ENCODE peak calls at places on chromosomes 4 and X, in four cellular contexts. One of them, this sample, is unnamed.

GRCh38 chr4:31415629-31416028 is 695.5 kb downstream of the PCDH7 start:
- DNase-seq in posterior cingulate gyrus: no peak
- DNase-seq in stimulated activated CD4-positive, alpha-beta T cell treated with anti-CD3 and anti-CD28 coated beads, Interleukin-4, amount 100 ng/mL, for 48 hours: no peak
- DNase-seq in activated CD4-positive, alpha-beta T cell treated with anti-CD3 and anti-CD28 coated beads, Interleukin-2, amount 50 U/mL, for 4 hours: no peak
- DNase-seq in this sample: no peak

GRCh38 chr4:56465599-56466295 is 1.7 kb upstream of the SRP72 start:
- DNase-seq in stimulated activated CD4-positive, alpha-beta T cell treated with anti-CD3 and anti-CD28 coated beads, Interleukin-4, amount 100 ng/mL, for 48 hours: no peak
- DNase-seq in posterior cingulate gyrus: no peak
- DNase-seq in activated CD4-positive, alpha-beta T cell treated with anti-CD3 and anti-CD28 coated beads, Interleukin-2, amount 50 U/mL, for 4 hours: no peak
- DNase-seq in this sample: no peak

GRCh38 chr4:125444166-125444565 is 129.4 kb downstream of the FAT4 start:
- DNase-seq in posterior cingulate gyrus: no peak
- DNase-seq in stimulated activated CD4-positive, alpha-beta T cell treated with anti-CD3 and anti-CD28 coated beads, Interleukin-4, amount 100 ng/mL, for 48 hours: no peak
- DNase-seq in activated CD4-positive, alpha-beta T cell treated with anti-CD3 and anti-CD28 coated beads, Interleukin-2, amount 50 U/mL, for 4 hours: no peak
- DNase-seq in this sample: no peak

GRCh38 chr4:57448452-57448851 is 338.3 kb upstream of the IGFBP7 start:
- DNase-seq in activated CD4-positive, alpha-beta T cell treated with anti-CD3 and anti-CD28 coated beads, Interleukin-2, amount 50 U/mL, for 4 hours: no peak
- DNase-seq in stimulated activated CD4-positive, alpha-beta T cell treated with anti-CD3 and anti-CD28 coated beads, Interleukin-4, amount 100 ng/mL, for 48 hours: no peak
- DNase-seq in posterior cingulate gyrus: no peak
- DNase-seq in this sample: no peak

GRCh38 chr4:9880411-9881197 is 99.2 kb downstream of the DRD5 start:
- DNase-seq in posterior cingulate gyrus: no peak
- DNase-seq in activated CD4-positive, alpha-beta T cell treated with anti-CD3 and anti-CD28 coated beads, Interleukin-2, amount 50 U/mL, for 4 hours: no peak
- DNase-seq in stimulated activated CD4-positive, alpha-beta T cell treated with anti-CD3 and anti-CD28 coated beads, Interleukin-4, amount 100 ng/mL, for 48 hours: no peak
- DNase-seq in this sample: no peak

GRCh38 chr4:8239661-8240060 is 29.9 kb upstream of the HTRA3 start:
- DNase-seq in posterior cingulate gyrus: no peak
- DNase-seq in activated CD4-positive, alpha-beta T cell treated with anti-CD3 and anti-CD28 coated beads, Interleukin-2, amount 50 U/mL, for 4 hours: no peak
- DNase-seq in stimulated activated CD4-positive, alpha-beta T cell treated with anti-CD3 and anti-CD28 coated beads, Interleukin-4, amount 100 ng/mL, for 48 hours: no peak
- DNase-seq in this sample: no peak

GRCh38 chr4:99506781-99507180 is 4.0 kb upstream of the C4orf17 start:
- DNase-seq in stimulated activated CD4-positive, alpha-beta T cell treated with anti-CD3 and anti-CD28 coated beads, Interleukin-4, amount 100 ng/mL, for 48 hours: no peak
- DNase-seq in posterior cingulate gyrus: no peak
- DNase-seq in activated CD4-positive, alpha-beta T cell treated with anti-CD3 and anti-CD28 coated beads, Interleukin-2, amount 50 U/mL, for 4 hours: no peak
- DNase-seq in this sample: no peak

GRCh38 chr4:7206385-7206784 is 14.0 kb downstream of the SORCS2 start:
- DNase-seq in posterior cingulate gyrus: no peak
- DNase-seq in activated CD4-positive, alpha-beta T cell treated with anti-CD3 and anti-CD28 coated beads, Interleukin-2, amount 50 U/mL, for 4 hours: no peak
- DNase-seq in stimulated activated CD4-positive, alpha-beta T cell treated with anti-CD3 and anti-CD28 coated beads, Interleukin-4, amount 100 ng/mL, for 48 hours: no peak
- DNase-seq in this sample: no peak

GRCh38 chr4:121156822-121157769 is 7.0 kb downstream of the TNIP3 start:
- DNase-seq in posterior cingulate gyrus: no peak
- DNase-seq in activated CD4-positive, alpha-beta T cell treated with anti-CD3 and anti-CD28 coated beads, Interleukin-2, amount 50 U/mL, for 4 hours: peak
- DNase-seq in stimulated activated CD4-positive, alpha-beta T cell treated with anti-CD3 and anti-CD28 coated beads, Interleukin-4, amount 100 ng/mL, for 48 hours: no peak
- DNase-seq in this sample: peak

GRCh38 chr4:151584101-151584500 is 175.1 kb downstream of the FHIP1A start:
- DNase-seq in stimulated activated CD4-positive, alpha-beta T cell treated with anti-CD3 and anti-CD28 coated beads, Interleukin-4, amount 100 ng/mL, for 48 hours: no peak
- DNase-seq in posterior cingulate gyrus: no peak
- DNase-seq in activated CD4-positive, alpha-beta T cell treated with anti-CD3 and anti-CD28 coated beads, Interleukin-2, amount 50 U/mL, for 4 hours: no peak
- DNase-seq in this sample: no peak

GRCh38 chr4:87746001-87746400 is 53.4 kb upstream of the IBSP start:
- DNase-seq in stimulated activated CD4-positive, alpha-beta T cell treated with anti-CD3 and anti-CD28 coated beads, Interleukin-4, amount 100 ng/mL, for 48 hours: no peak
- DNase-seq in posterior cingulate gyrus: no peak
- DNase-seq in activated CD4-positive, alpha-beta T cell treated with anti-CD3 and anti-CD28 coated beads, Interleukin-2, amount 50 U/mL, for 4 hours: no peak
- DNase-seq in this sample: no peak

GRCh38 chrX:17656035-17656418 is 81.3 kb upstream of the SCML1 start:
- DNase-seq in activated CD4-positive, alpha-beta T cell treated with anti-CD3 and anti-CD28 coated beads, Interleukin-2, amount 50 U/mL, for 4 hours: no peak
- DNase-seq in posterior cingulate gyrus: no peak
- DNase-seq in stimulated activated CD4-positive, alpha-beta T cell treated with anti-CD3 and anti-CD28 coated beads, Interleukin-4, amount 100 ng/mL, for 48 hours: no peak
- DNase-seq in this sample: no peak

GRCh38 chrX:120791013-120791643 is 84.5 kb downstream of the CT47B1 start:
- DNase-seq in stimulated activated CD4-positive, alpha-beta T cell treated with anti-CD3 and anti-CD28 coated beads, Interleukin-4, amount 100 ng/mL, for 48 hours: no peak
- DNase-seq in activated CD4-positive, alpha-beta T cell treated with anti-CD3 and anti-CD28 coated beads, Interleukin-2, amount 50 U/mL, for 4 hours: no peak
- DNase-seq in posterior cingulate gyrus: no peak
- DNase-seq in this sample: peak

GRCh38 chrX:150486011-150486410 is 82.4 kb upstream of the MTM1 start:
- DNase-seq in activated CD4-positive, alpha-beta T cell treated with anti-CD3 and anti-CD28 coated beads, Interleukin-2, amount 50 U/mL, for 4 hours: peak
- DNase-seq in stimulated activated CD4-positive, alpha-beta T cell treated with anti-CD3 and anti-CD28 coated beads, Interleukin-4, amount 100 ng/mL, for 48 hours: peak
- DNase-seq in posterior cingulate gyrus: no peak
- DNase-seq in this sample: no peak

GRCh38 chr4:119103263-119103662 is 32.4 kb upstream of the MYOZ2 start:
- DNase-seq in stimulated activated CD4-positive, alpha-beta T cell treated with anti-CD3 and anti-CD28 coated beads, Interleukin-4, amount 100 ng/mL, for 48 hours: no peak
- DNase-seq in activated CD4-positive, alpha-beta T cell treated with anti-CD3 and anti-CD28 coated beads, Interleukin-2, amount 50 U/mL, for 4 hours: no peak
- DNase-seq in posterior cingulate gyrus: no peak
- DNase-seq in this sample: no peak

GRCh38 chrX:9149831-9150230 is 115.9 kb upstream of the FAM9B start:
- DNase-seq in stimulated activated CD4-positive, alpha-beta T cell treated with anti-CD3 and anti-CD28 coated beads, Interleukin-4, amount 100 ng/mL, for 48 hours: no peak
- DNase-seq in activated CD4-positive, alpha-beta T cell treated with anti-CD3 and anti-CD28 coated beads, Interleukin-2, amount 50 U/mL, for 4 hours: no peak
- DNase-seq in posterior cingulate gyrus: no peak
- DNase-seq in this sample: no peak

GRCh38 chr4:117817316-117817715 is 217.0 kb upstream of the NDST3 start:
- DNase-seq in posterior cingulate gyrus: no peak
- DNase-seq in activated CD4-positive, alpha-beta T cell treated with anti-CD3 and anti-CD28 coated beads, Interleukin-2, amount 50 U/mL, for 4 hours: no peak
- DNase-seq in stimulated activated CD4-positive, alpha-beta T cell treated with anti-CD3 and anti-CD28 coated beads, Interleukin-4, amount 100 ng/mL, for 48 hours: no peak
- DNase-seq in this sample: no peak

GRCh38 chr4:70299643-70300042 is 35.1 kb upstream of the CABS1 start:
- DNase-seq in stimulated activated CD4-positive, alpha-beta T cell treated with anti-CD3 and anti-CD28 coated beads, Interleukin-4, amount 100 ng/mL, for 48 hours: no peak
- DNase-seq in activated CD4-positive, alpha-beta T cell treated with anti-CD3 and anti-CD28 coated beads, Interleukin-2, amount 50 U/mL, for 4 hours: no peak
- DNase-seq in posterior cingulate gyrus: no peak
- DNase-seq in this sample: no peak

GRCh38 chrX:130118941-130119640 is 8.8 kb upstream of the ELF4 start:
- DNase-seq in activated CD4-positive, alpha-beta T cell treated with anti-CD3 and anti-CD28 coated beads, Interleukin-2, amount 50 U/mL, for 4 hours: no peak
- DNase-seq in stimulated activated CD4-positive, alpha-beta T cell treated with anti-CD3 and anti-CD28 coated beads, Interleukin-4, amount 100 ng/mL, for 48 hours: no peak
- DNase-seq in posterior cingulate gyrus: no peak
- DNase-seq in this sample: no peak

GRCh38 chr4:39541987-39542632 is 14.9 kb upstream of the UGDH start:
- DNase-seq in stimulated activated CD4-positive, alpha-beta T cell treated with anti-CD3 and anti-CD28 coated beads, Interleukin-4, amount 100 ng/mL, for 48 hours: no peak
- DNase-seq in activated CD4-positive, alpha-beta T cell treated with anti-CD3 and anti-CD28 coated beads, Interleukin-2, amount 50 U/mL, for 4 hours: no peak
- DNase-seq in posterior cingulate gyrus: no peak
- DNase-seq in this sample: no peak

GRCh38 chr4:24195976-24196736 is 306.3 kb upstream of the PPARGC1A start:
- DNase-seq in activated CD4-positive, alpha-beta T cell treated with anti-CD3 and anti-CD28 coated beads, Interleukin-2, amount 50 U/mL, for 4 hours: no peak
- DNase-seq in stimulated activated CD4-positive, alpha-beta T cell treated with anti-CD3 and anti-CD28 coated beads, Interleukin-4, amount 100 ng/mL, for 48 hours: no peak
- DNase-seq in posterior cingulate gyrus: no peak
- DNase-seq in this sample: no peak

GRCh38 chr4:119628281-119629141 is at the start of gene PDE5A:
- DNase-seq in posterior cingulate gyrus: peak
- DNase-seq in stimulated activated CD4-positive, alpha-beta T cell treated with anti-CD3 and anti-CD28 coated beads, Interleukin-4, amount 100 ng/mL, for 48 hours: peak
- DNase-seq in activated CD4-positive, alpha-beta T cell treated with anti-CD3 and anti-CD28 coated beads, Interleukin-2, amount 50 U/mL, for 4 hours: peak
- DNase-seq in this sample: peak

GRCh38 chr4:145279122-145279960 is 99.0 kb upstream of the OTUD4 start:
- DNase-seq in posterior cingulate gyrus: no peak
- DNase-seq in stimulated activated CD4-positive, alpha-beta T cell treated with anti-CD3 and anti-CD28 coated beads, Interleukin-4, amount 100 ng/mL, for 48 hours: no peak
- DNase-seq in activated CD4-positive, alpha-beta T cell treated with anti-CD3 and anti-CD28 coated beads, Interleukin-2, amount 50 U/mL, for 4 hours: no peak
- DNase-seq in this sample: no peak

GRCh38 chr4:3470244-3471097 is 7.4 kb downstream of the DOK7 start:
- DNase-seq in posterior cingulate gyrus: no peak
- DNase-seq in activated CD4-positive, alpha-beta T cell treated with anti-CD3 and anti-CD28 coated beads, Interleukin-2, amount 50 U/mL, for 4 hours: no peak
- DNase-seq in stimulated activated CD4-positive, alpha-beta T cell treated with anti-CD3 and anti-CD28 coated beads, Interleukin-4, amount 100 ng/mL, for 48 hours: no peak
- DNase-seq in this sample: no peak

GRCh38 chr4:150280081-150280950 is 202.1 kb downstream of the DCLK2 start:
- DNase-seq in activated CD4-positive, alpha-beta T cell treated with anti-CD3 and anti-CD28 coated beads, Interleukin-2, amount 50 U/mL, for 4 hours: no peak
- DNase-seq in stimulated activated CD4-positive, alpha-beta T cell treated with anti-CD3 and anti-CD28 coated beads, Interleukin-4, amount 100 ng/mL, for 48 hours: no peak
- DNase-seq in posterior cingulate gyrus: no peak
- DNase-seq in this sample: no peak

GRCh38 chr4:10682397-10682796 is 2.2 kb downstream of the CLNK start:
- DNase-seq in activated CD4-positive, alpha-beta T cell treated with anti-CD3 and anti-CD28 coated beads, Interleukin-2, amount 50 U/mL, for 4 hours: no peak
- DNase-seq in stimulated activated CD4-positive, alpha-beta T cell treated with anti-CD3 and anti-CD28 coated beads, Interleukin-4, amount 100 ng/mL, for 48 hours: no peak
- DNase-seq in posterior cingulate gyrus: no peak
- DNase-seq in this sample: no peak

GRCh38 chrX:1355131-1355799 is 18.7 kb downstream of the IL3RA start:
- DNase-seq in stimulated activated CD4-positive, alpha-beta T cell treated with anti-CD3 and anti-CD28 coated beads, Interleukin-4, amount 100 ng/mL, for 48 hours: no peak
- DNase-seq in activated CD4-positive, alpha-beta T cell treated with anti-CD3 and anti-CD28 coated beads, Interleukin-2, amount 50 U/mL, for 4 hours: no peak
- DNase-seq in posterior cingulate gyrus: no peak
- DNase-seq in this sample: no peak

GRCh38 chr4:24965627-24966026 is 52.8 kb upstream of the CCDC149 start:
- DNase-seq in stimulated activated CD4-positive, alpha-beta T cell treated with anti-CD3 and anti-CD28 coated beads, Interleukin-4, amount 100 ng/mL, for 48 hours: no peak
- DNase-seq in posterior cingulate gyrus: no peak
- DNase-seq in activated CD4-positive, alpha-beta T cell treated with anti-CD3 and anti-CD28 coated beads, Interleukin-2, amount 50 U/mL, for 4 hours: no peak
- DNase-seq in this sample: no peak

GRCh38 chr4:167767281-167767680 is 325.1 kb upstream of the ANXA10 start:
- DNase-seq in stimulated activated CD4-positive, alpha-beta T cell treated with anti-CD3 and anti-CD28 coated beads, Interleukin-4, amount 100 ng/mL, for 48 hours: no peak
- DNase-seq in posterior cingulate gyrus: no peak
- DNase-seq in activated CD4-positive, alpha-beta T cell treated with anti-CD3 and anti-CD28 coated beads, Interleukin-2, amount 50 U/mL, for 4 hours: no peak
- DNase-seq in this sample: no peak

GRCh38 chr4:143085224-143085623 is 99.5 kb upstream of the USP38 start:
- DNase-seq in stimulated activated CD4-positive, alpha-beta T cell treated with anti-CD3 and anti-CD28 coated beads, Interleukin-4, amount 100 ng/mL, for 48 hours: no peak
- DNase-seq in posterior cingulate gyrus: no peak
- DNase-seq in activated CD4-positive, alpha-beta T cell treated with anti-CD3 and anti-CD28 coated beads, Interleukin-2, amount 50 U/mL, for 4 hours: no peak
- DNase-seq in this sample: no peak

GRCh38 chr4:75858721-75859120 is 43.5 kb downstream of the PPEF2 start:
- DNase-seq in stimulated activated CD4-positive, alpha-beta T cell treated with anti-CD3 and anti-CD28 coated beads, Interleukin-4, amount 100 ng/mL, for 48 hours: no peak
- DNase-seq in activated CD4-positive, alpha-beta T cell treated with anti-CD3 and anti-CD28 coated beads, Interleukin-2, amount 50 U/mL, for 4 hours: no peak
- DNase-seq in posterior cingulate gyrus: no peak
- DNase-seq in this sample: no peak

GRCh38 chrX:37986893-37987292 is 19.5 kb upstream of the SYTL5 start:
- DNase-seq in activated CD4-positive, alpha-beta T cell treated with anti-CD3 and anti-CD28 coated beads, Interleukin-2, amount 50 U/mL, for 4 hours: no peak
- DNase-seq in stimulated activated CD4-positive, alpha-beta T cell treated with anti-CD3 and anti-CD28 coated beads, Interleukin-4, amount 100 ng/mL, for 48 hours: no peak
- DNase-seq in posterior cingulate gyrus: no peak
- DNase-seq in this sample: no peak